ENCODE peak calls at places on chromosomes 11 and 22, in seven cellular contexts. P is GM12878, T is ovary, Z is H1, L is tibial nerve, B is transverse colon, Q is A549. W is an unnamed sample.

GRCh38 chr11:120810251-120810650 is 213.7 kb upstream of the TBCEL start:
- DNase-seq in T (no peak), P (no peak), Z (no peak), B (no peak), L (no peak), Q (no peak), W (no peak)

GRCh38 chr11:128297111-128297651 is 290.2 kb downstream of the ETS1 start:
- DNase-seq in T (no peak), Q (no peak), L (no peak), B (no peak), Z (no peak), P (no peak), W (peak)

GRCh38 chr11:95156916-95157568 is 67.4 kb downstream of the ENDOD1 start:
- DNase-seq in T (peak), Z (no peak), L (no peak), Q (no peak), B (no peak), P (no peak), W (no peak)

GRCh38 chr22:40499187-40499753 is 128.9 kb downstream of the SGSM3 start:
- DNase-seq in L (no peak), Q (peak), P (peak), B (no peak), Z (peak), T (no peak), W (peak)

GRCh38 chr22:28891156-28891733 is 7.9 kb downstream of the ZNRF3 start:
- DNase-seq in L (no peak), B (no peak), T (no peak), P (no peak), Q (no peak), Z (no peak), W (no peak)

GRCh38 chr22:37351268-37351667 is 69.0 kb downstream of the CYTH4 start:
- DNase-seq in B (no peak), Z (no peak), P (no peak), T (no peak), Q (no peak), L (no peak), W (no peak)

GRCh38 chr11:36469063-36469462 is 41.0 kb downstream of the TRAF6 start:
- DNase-seq in B (no peak), P (no peak), L (no peak), Q (peak), Z (peak), T (no peak), W (no peak)

GRCh38 chr11:104623518-104623917 is 274.7 kb downstream of the CASP12 start:
- DNase-seq in B (no peak), Z (no peak), P (no peak), Q (no peak), L (no peak), T (no peak), W (no peak)

GRCh38 chr11:5690216-5690615 is 626 bp downstream of the TRIM22 start:
- DNase-seq in Z (no peak), B (no peak), T (no peak), L (no peak), P (no peak), Q (no peak), W (no peak)

GRCh38 chr11:115911656-115912055 is 407.4 kb upstream of the CADM1 start:
- DNase-seq in P (no peak), T (no peak), Q (no peak), L (no peak), Z (no peak), B (no peak), W (no peak)

GRCh38 chr11:95076416-95076815 is 9.7 kb downstream of the SRSF8 start:
- DNase-seq in L (peak), B (no peak), T (peak), P (no peak), Q (peak), Z (no peak), W (peak)

GRCh38 chr11:83736689-83737088 is 450.5 kb upstream of the CCDC90B start:
- DNase-seq in T (no peak), Z (no peak), P (no peak), L (no peak), Q (no peak), B (no peak), W (no peak)

GRCh38 chr11:82796970-82797594 is 63.4 kb upstream of the FAM181B start:
- DNase-seq in Z (no peak), P (no peak), T (no peak), L (no peak), B (peak), Q (no peak), W (no peak)

GRCh38 chr22:49310354-49310753 is 517.3 kb downstream of the BRD1 start:
- DNase-seq in P (no peak), T (no peak), L (no peak), Z (no peak), B (no peak), Q (no peak), W (peak)

GRCh38 chr22:35154937-35155387 is 89.0 kb downstream of the ISX start:
- DNase-seq in P (no peak), Q (peak), L (no peak), Z (peak), B (peak), T (peak), W (peak)

GRCh38 chr11:118088531-118088930 is 1.8 kb upstream of the SMIM35 start:
- DNase-seq in T (no peak), L (no peak), Q (no peak), Z (no peak), B (peak), P (no peak), W (peak)

GRCh38 chr11:117820071-117820470 is 4.5 kb downstream of the FXYD2 start:
- DNase-seq in P (no peak), Z (no peak), L (no peak), Q (no peak), T (no peak), B (peak), W (no peak)

GRCh38 chr11:121452609-121453150 is at the start of gene SORL1-AS1:
- DNase-seq in L (no peak), B (peak), Z (no peak), Q (peak), P (no peak), T (no peak), W (no peak)

GRCh38 chr11:10604340-10604748 is 35.9 kb upstream of the LYVE1 start:
- DNase-seq in B (peak), Z (no peak), Q (no peak), T (peak), L (peak), P (no peak), W (no peak)

GRCh38 chr11:10602945-10603344 is 34.5 kb upstream of the LYVE1 start:
- DNase-seq in P (no peak), Z (no peak), Q (no peak), T (no peak), L (no peak), B (no peak), W (no peak)

GRCh38 chr11:10602366-10602765 is 33.9 kb upstream of the LYVE1 start:
- DNase-seq in L (no peak), Z (no peak), Q (no peak), T (no peak), P (no peak), B (no peak), W (no peak)

GRCh38 chr11:10601722-10602281 is 33.3 kb upstream of the LYVE1 start:
- DNase-seq in T (no peak), P (no peak), B (no peak), Q (no peak), Z (no peak), L (no peak), W (no peak)

GRCh38 chr11:10603721-10604297 is 35.3 kb upstream of the LYVE1 start:
- DNase-seq in L (no peak), P (no peak), B (no peak), Q (no peak), T (no peak), Z (no peak), W (no peak)
- TF ChIP-seq POLR2A in L (no peak), P (no peak), B (no peak), Q (no peak), T (no peak), Z (no peak), W (no peak)

DNA sequence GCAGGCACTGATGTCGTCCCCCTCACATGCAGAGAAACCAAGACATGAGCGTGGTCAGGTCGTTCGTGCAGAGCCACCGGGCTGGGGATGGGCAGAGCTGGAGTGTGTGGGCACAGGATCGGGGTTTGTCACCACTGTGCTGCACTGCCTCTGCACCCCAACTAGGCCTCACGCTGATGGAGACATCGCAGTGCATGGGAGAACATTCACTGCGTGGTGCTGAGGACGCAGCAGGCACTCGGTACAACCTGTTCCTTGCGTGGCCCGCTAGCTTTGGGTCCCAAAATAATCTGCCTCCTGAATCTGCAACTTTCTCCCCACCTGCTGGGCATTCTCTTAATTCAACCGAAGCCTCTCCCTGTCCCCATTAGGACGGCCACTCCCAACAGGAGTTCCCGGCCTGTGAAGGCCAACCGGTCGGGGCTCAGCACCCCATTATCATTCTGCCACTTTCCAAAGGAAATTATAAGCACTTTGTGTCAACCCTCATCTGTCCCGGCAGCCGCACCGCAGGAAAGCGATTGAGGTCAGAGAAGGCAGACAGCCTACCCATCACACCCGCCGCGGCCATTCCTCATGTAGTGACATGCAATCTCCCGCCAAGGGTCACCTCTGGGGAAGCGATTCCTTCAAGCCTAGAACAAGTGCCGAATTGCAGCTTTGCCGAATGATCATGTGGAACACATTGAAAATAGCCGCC is 490.4 kb downstream of the MN1 start:
- DNase-seq in L (no peak), P (no peak), T (no peak), Z (no peak), B (no peak), Q (no peak), W (no peak)
- TF ChIP-seq EP300 in L (no peak), P (no peak), T (no peak), Z (no peak), B (no peak), Q (no peak), W (no peak)

DNA sequence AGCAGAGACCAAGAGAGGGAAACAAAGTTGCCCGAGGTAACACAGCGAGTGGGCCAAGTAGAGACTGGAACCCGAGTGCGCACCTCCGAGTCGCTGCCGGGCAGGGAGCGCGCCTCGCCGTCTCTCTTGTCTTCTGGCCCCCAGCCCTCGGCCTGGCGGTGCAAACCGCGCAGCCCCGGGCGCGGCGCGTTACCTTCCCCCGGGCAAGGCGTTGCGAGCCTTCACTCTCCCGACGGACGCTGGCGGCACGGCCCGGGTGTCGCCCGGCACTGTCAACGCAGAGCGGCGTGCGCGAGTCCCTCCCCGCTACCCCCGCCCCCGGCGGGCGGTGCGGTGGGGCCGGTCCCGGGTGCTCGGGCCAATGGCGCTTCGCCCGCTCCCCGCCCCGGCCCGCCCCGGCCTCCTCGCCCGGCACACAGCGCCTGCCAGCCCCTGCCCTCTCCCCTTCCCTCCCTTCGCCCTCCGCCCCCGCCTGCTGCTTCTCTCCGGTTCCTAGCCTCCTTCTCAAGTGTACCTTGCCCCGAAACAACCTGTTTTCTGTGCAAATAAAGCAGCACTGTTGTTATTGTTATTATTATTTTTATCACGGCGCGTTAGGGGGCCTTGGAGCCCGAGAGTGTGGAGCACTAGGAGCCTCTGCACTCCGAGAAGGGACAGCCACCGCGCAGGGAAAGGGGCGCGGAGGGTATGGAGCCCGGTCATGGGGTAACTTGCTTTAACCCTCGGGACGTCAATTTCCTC is at the start of gene SYTL2:
- DNase-seq in L (peak), B (peak), P (no peak), Z (no peak), T (peak), Q (peak), W (peak)
- TF ChIP-seq POLR2A in L (no peak), B (peak), P (no peak), Z (peak), T (peak), Q (peak), W (no peak)

DNA sequence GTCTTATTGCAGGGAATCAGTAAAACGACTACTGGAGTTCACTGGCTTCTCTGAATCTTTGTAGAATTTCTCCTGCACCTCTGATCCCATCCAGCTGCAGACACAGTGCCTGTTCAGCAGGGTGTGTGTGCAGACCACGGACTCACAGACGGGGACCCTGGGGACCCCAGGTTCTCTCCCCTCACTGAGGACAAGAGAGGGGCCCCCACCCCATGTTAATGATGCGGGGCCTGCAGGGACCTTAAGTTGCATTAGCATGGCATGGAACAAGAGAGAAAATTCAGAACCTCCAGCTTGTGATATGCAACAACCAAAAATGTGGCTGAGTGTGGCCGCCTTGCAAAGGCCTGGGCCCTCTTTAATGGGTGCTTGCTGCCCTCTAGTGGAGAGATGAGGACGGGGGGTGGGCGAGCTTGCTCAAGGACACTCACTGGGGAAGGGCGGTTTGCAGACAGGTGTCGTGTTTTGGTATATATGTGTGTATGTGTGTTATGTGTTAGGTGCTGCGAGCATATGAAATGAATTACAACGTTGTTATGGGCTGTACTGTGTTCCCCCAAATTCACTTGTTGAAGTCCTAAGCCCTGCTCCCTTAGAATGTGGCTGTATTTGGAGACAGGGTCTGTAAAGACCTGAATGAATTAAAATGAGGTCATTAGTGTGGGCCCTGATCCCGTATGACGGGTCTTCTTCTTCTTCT is 84.4 kb upstream of the SEPTIN5 start:
- DNase-seq in L (peak), T (peak), Q (peak), Z (peak), B (peak), P (no peak), W (peak)
- TF ChIP-seq EP300 in L (peak), T (no peak), Q (no peak), Z (no peak), B (no peak), P (no peak), W (no peak)

DNA sequence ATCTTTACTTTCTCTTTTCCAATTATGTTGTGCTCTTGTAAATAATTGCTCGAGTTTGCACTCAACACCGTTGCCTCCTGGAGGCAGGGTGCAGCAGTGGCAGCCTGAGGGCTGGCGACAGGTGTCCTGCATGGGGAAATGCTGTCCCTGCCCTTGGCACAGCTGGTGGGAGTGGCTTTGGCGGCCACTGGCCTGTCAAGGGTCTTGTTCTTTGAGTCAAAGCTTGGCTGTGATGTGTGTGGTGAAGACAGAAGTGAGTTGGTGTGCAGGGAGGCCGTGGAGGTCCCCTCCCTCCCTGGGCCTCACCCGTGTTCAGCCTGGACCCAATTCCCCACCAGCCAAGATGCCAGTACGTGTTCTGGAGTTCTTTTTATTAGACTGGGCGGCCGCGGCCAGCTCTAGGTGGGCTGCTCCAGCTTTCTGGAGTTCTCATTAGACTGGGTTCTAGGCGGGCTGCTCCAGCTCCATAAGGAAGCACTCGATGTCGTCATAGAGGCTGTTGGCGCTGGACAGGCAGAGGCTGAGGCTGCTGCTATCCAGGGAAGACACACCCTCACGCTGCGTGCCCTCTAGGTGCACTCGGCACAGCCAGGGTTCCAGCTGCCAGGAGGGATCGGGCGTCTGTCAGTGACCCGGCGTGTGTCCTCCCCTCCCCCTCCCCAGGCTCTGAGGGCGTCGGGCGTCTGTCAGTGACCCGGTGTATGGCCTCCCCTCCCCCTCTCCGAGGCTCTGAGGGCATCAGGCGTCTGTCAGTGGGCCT is 3.4 kb downstream of the IRF7 start:
- DNase-seq in B (peak), Q (peak), T (no peak), P (no peak), L (no peak), Z (no peak), W (peak)
- TF ChIP-seq POLR2A in B (no peak), Q (no peak), T (no peak), P (peak), L (no peak), Z (no peak), W (no peak)

DNA sequence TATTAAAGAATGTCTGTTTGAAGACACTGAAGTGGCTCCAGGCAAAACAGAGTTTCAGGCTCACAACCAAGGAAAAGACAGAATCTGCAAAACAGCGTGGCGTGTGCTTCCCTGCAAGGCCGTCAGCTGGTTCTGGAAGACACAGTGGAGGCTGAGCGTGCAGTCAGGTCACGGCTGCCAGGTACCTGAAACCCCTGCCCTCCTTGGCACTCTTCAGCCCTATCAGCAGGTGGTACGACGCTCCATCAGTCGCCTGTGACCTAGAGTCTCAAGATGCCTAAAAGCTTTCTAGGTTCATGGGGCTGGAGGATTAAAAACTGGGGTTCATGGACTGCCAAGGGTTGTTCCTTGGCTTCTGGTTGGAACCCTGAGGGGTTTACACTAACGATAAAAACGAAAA is 65.9 kb downstream of the TRMU start:
- DNase-seq in L (no peak), T (no peak), Z (no peak), P (no peak), Q (no peak), B (no peak), W (no peak)
- TF ChIP-seq EP300 in L (no peak), T (no peak), Z (no peak), P (no peak), Q (no peak), B (no peak), W (no peak)

GRCh38 chr11:44622721-44623258 is 57.3 kb downstream of the CD82 start:
- DNase-seq in Z (no peak), P (no peak), T (peak), L (no peak), Q (no peak), B (no peak), W (peak)
- TF ChIP-seq POLR2A in Z (no peak), P (peak), T (no peak), L (no peak), Q (no peak), B (no peak), W (no peak)

DNA sequence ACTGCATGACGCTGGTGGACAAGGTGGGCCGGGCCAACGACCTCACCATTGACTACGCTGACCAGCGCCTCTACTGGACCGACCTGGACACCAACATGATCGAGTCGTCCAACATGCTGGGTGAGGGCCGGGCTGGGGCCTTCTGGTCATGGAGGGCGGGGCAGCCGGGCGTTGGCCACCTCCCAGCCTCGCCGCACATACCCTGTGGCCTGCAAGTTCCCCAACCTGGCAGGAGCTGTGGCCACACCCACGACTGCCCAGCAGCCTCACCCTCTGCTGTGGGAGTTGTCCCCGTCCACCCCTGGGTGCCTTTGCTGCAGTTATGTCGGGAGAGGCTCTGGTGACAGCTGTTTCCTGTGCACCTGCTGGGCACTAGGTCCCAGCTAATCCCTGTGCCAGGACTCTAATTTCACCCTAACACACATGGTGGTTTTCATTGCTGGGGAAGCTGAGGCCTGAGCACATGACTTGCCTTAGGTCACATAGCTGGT is 49.0 kb upstream of the PPP6R3 start:
- DNase-seq in L (no peak), B (peak), T (no peak), P (no peak), Z (no peak), Q (no peak), W (peak)
- TF ChIP-seq EP300 in L (no peak), B (peak), T (no peak), P (no peak), Z (no peak), Q (no peak), W (no peak)

DNA sequence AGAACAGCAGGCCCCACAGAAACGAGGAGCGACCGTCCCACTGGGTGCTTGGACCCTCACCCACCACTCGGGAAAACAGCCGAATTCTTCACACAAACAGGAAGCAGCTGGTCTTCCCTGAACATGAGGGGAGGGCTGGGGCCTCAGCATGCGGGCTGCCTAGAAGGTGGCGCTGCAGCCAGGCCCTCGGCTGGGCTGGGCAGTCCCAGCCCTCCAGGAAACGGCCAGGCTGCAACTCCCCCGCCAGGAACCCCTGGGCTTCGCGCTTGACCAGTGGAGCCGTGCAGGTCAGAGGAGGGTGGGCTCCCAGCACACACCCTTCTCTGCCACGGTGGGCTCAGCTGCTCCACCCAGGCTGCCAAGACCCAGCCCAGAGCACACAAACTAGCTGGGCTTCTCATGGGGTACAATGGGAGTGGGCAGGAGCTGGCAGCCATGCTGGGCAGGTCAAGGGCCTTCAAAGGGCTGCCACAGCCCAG is 29.6 kb downstream of the IGF2 start:
- DNase-seq in L (no peak), B (no peak), P (no peak), T (no peak), Z (no peak), Q (no peak), W (no peak)
- TF ChIP-seq POLR2A in L (no peak), B (no peak), P (no peak), T (no peak), Z (no peak), Q (no peak), W (no peak)

W was measured in stomach.